ENCODE peak calls at places on chromosomes 13 and 19, in five cellular contexts. G is left ventricle myocardium superior, I is lower leg skin, D is right lobe of liver, E is iris pigment epithelial cell. F is an unnamed sample.

GRCh38 chr19:14632286-14632685 is 42.4 kb downstream of the ADGRE3 start:
- DNase-seq in G (no peak), I (no peak), D (no peak), E (peak), F (peak)

GRCh38 chr19:2329162-2329505 is 650 bp downstream of the SPPL2B start:
- DNase-seq in G (no peak), I (no peak), D (no peak), E (no peak), F (no peak)

GRCh38 chr13:41577437-41577836 is 120.1 kb downstream of the RGCC start:
- DNase-seq in G (peak), I (peak), D (peak), E (no peak), F (no peak)

GRCh38 chr19:41304706-41305483 is 5.1 kb upstream of the CCDC97 start:
- DNase-seq in G (no peak), I (no peak), D (no peak), E (no peak), F (no peak)

GRCh38 chr13:26882731-26883130 is 122.1 kb upstream of the GPR12 start:
- DNase-seq in G (no peak), I (no peak), D (no peak), E (no peak), F (no peak)

GRCh38 chr19:38852231-38853044 is 2.7 kb upstream of the HNRNPL start:
- DNase-seq in G (peak), I (peak), D (peak), E (peak), F (peak)

GRCh38 chr19:40356681-40357595 is 8.4 kb downstream of the PLD3 start:
- DNase-seq in G (no peak), I (no peak), D (no peak), E (peak), F (no peak)

GRCh38 chr19:36196249-36196648 is 18.2 kb downstream of the ZNF565 start:
- DNase-seq in G (no peak), I (no peak), D (no peak), E (no peak), F (no peak)

GRCh38 chr19:46118136-46118535 is 6.4 kb downstream of the IGFL3 start:
- DNase-seq in G (no peak), I (no peak), D (no peak), E (no peak), F (no peak)